ENCODE peak calls at places on chromosomes 4 and X, in seven cellular contexts. One of them, this sample, is unnamed.

GRCh38 chr4:35151816-35152572 is 1092.3 kb downstream of the ARAP2 start:
- DNase-seq in transverse colon: no peak
- DNase-seq in heart left ventricle: no peak
- DNase-seq in sigmoid colon: no peak
- DNase-seq in OCI-LY7: peak; percentile 3
- DNase-seq in GM12878: no peak
- DNase-seq in cardiac muscle cell: no peak
- DNase-seq in this sample: no peak

GRCh38 chr4:8940792-8941491 is 69.3 kb upstream of the HMX1 start:
- DNase-seq in OCI-LY7: no peak
- DNase-seq in transverse colon: no peak
- DNase-seq in heart left ventricle: no peak
- DNase-seq in GM12878: no peak
- DNase-seq in sigmoid colon: no peak
- DNase-seq in cardiac muscle cell: no peak
- DNase-seq in this sample: no peak

GRCh38 chr4:8039290-8039689 is 99.6 kb upstream of the AFAP1 start:
- DNase-seq in OCI-LY7: no peak
- DNase-seq in sigmoid colon: no peak
- DNase-seq in GM12878: no peak
- DNase-seq in cardiac muscle cell: no peak
- DNase-seq in heart left ventricle: no peak
- DNase-seq in transverse colon: peak; percentile 38
- DNase-seq in this sample: peak; percentile 49

GRCh38 chr4:59920414-59920813 is 1279.7 kb upstream of the ADGRL3 start:
- DNase-seq in GM12878: no peak
- DNase-seq in sigmoid colon: no peak
- DNase-seq in OCI-LY7: no peak
- DNase-seq in transverse colon: no peak
- DNase-seq in cardiac muscle cell: no peak
- DNase-seq in heart left ventricle: no peak
- DNase-seq in this sample: no peak

GRCh38 chr4:126583509-126583908 is 1049.2 kb upstream of the INTU start:
- DNase-seq in heart left ventricle: no peak
- DNase-seq in sigmoid colon: no peak
- DNase-seq in transverse colon: no peak
- DNase-seq in OCI-LY7: no peak
- DNase-seq in cardiac muscle cell: peak; percentile 21
- DNase-seq in GM12878: no peak
- DNase-seq in this sample: no peak

GRCh38 chrX:102714994-102715393 is 2.7 kb downstream of the GPRASP2 start:
- DNase-seq in transverse colon: no peak
- DNase-seq in GM12878: no peak
- DNase-seq in heart left ventricle: no peak
- DNase-seq in sigmoid colon: no peak
- DNase-seq in cardiac muscle cell: no peak
- DNase-seq in OCI-LY7: no peak
- DNase-seq in this sample: no peak

GRCh38 chr4:125719987-125720386 is 405.2 kb downstream of the FAT4 start:
- DNase-seq in sigmoid colon: no peak
- DNase-seq in heart left ventricle: no peak
- DNase-seq in cardiac muscle cell: no peak
- DNase-seq in GM12878: no peak
- DNase-seq in transverse colon: no peak
- DNase-seq in OCI-LY7: no peak
- DNase-seq in this sample: no peak

GRCh38 chrX:42020225-42020624 is 96.9 kb upstream of the CASK start:
- DNase-seq in transverse colon: no peak
- DNase-seq in sigmoid colon: no peak
- DNase-seq in OCI-LY7: no peak
- DNase-seq in GM12878: no peak
- DNase-seq in heart left ventricle: no peak
- DNase-seq in cardiac muscle cell: peak; percentile 2
- DNase-seq in this sample: no peak

GRCh38 chrX:19544693-19545305 is 29.5 kb upstream of the MAP3K15 start:
- DNase-seq in GM12878: no peak
- DNase-seq in transverse colon: peak; percentile 43
- DNase-seq in cardiac muscle cell: peak; percentile 70
- DNase-seq in sigmoid colon: no peak
- DNase-seq in OCI-LY7: peak; percentile 58
- DNase-seq in heart left ventricle: no peak
- DNase-seq in this sample: peak; percentile 73

GRCh38 chr4:121749225-121749624 is 15.7 kb downstream of the SMIM43 start:
- DNase-seq in OCI-LY7: no peak
- DNase-seq in cardiac muscle cell: no peak
- DNase-seq in sigmoid colon: no peak
- DNase-seq in transverse colon: no peak
- DNase-seq in GM12878: no peak
- DNase-seq in heart left ventricle: no peak
- DNase-seq in this sample: no peak

GRCh38 chr4:10055871-10056270 is 34.6 kb upstream of the SLC2A9 start:
- DNase-seq in OCI-LY7: no peak
- DNase-seq in transverse colon: no peak
- DNase-seq in cardiac muscle cell: peak; percentile 33
- DNase-seq in heart left ventricle: no peak
- DNase-seq in GM12878: no peak
- DNase-seq in sigmoid colon: no peak
- DNase-seq in this sample: no peak

GRCh38 chrX:13774696-13775095 is 40.1 kb downstream of the OFD1 start:
- DNase-seq in GM12878: no peak
- DNase-seq in heart left ventricle: no peak
- DNase-seq in cardiac muscle cell: no peak
- DNase-seq in transverse colon: no peak
- DNase-seq in OCI-LY7: no peak
- DNase-seq in sigmoid colon: no peak
- DNase-seq in this sample: no peak

GRCh38 chr4:182916483-182917181 is 554 bp downstream of the DCTD start:
- DNase-seq in cardiac muscle cell: peak; percentile 80
- DNase-seq in transverse colon: peak; percentile 72
- DNase-seq in OCI-LY7: peak; percentile 44
- DNase-seq in sigmoid colon: peak; percentile 84
- DNase-seq in heart left ventricle: peak; percentile 82
- DNase-seq in GM12878: no peak
- DNase-seq in this sample: peak; percentile 80

GRCh38 chrX:14920196-14920595 is 47.0 kb downstream of the MOSPD2 start:
- DNase-seq in GM12878: no peak
- DNase-seq in heart left ventricle: no peak
- DNase-seq in OCI-LY7: no peak
- DNase-seq in cardiac muscle cell: no peak
- DNase-seq in sigmoid colon: no peak
- DNase-seq in transverse colon: no peak
- DNase-seq in this sample: no peak

GRCh38 chrX:4622768-4623167 is 909.3 kb upstream of the PRKX start:
- DNase-seq in transverse colon: no peak
- DNase-seq in heart left ventricle: no peak
- DNase-seq in cardiac muscle cell: no peak
- DNase-seq in OCI-LY7: no peak
- DNase-seq in sigmoid colon: no peak
- DNase-seq in GM12878: no peak
- DNase-seq in this sample: no peak

GRCh38 chrX:31658360-31658759 is 586.5 kb upstream of the FTHL17 start:
- DNase-seq in transverse colon: no peak
- DNase-seq in sigmoid colon: no peak
- DNase-seq in GM12878: no peak
- DNase-seq in OCI-LY7: peak; percentile 31
- DNase-seq in cardiac muscle cell: peak; percentile 49
- DNase-seq in heart left ventricle: no peak
- DNase-seq in this sample: no peak

GRCh38 chr4:42560465-42560864 is 96.4 kb downstream of the ATP8A1 start:
- DNase-seq in transverse colon: no peak
- DNase-seq in cardiac muscle cell: no peak
- DNase-seq in GM12878: no peak
- DNase-seq in OCI-LY7: no peak
- DNase-seq in sigmoid colon: no peak
- DNase-seq in heart left ventricle: no peak
- DNase-seq in this sample: no peak

GRCh38 chr4:101400096-101400495 is 52.8 kb upstream of the PPP3CA start:
- DNase-seq in sigmoid colon: no peak
- DNase-seq in OCI-LY7: no peak
- DNase-seq in cardiac muscle cell: peak; percentile 24
- DNase-seq in GM12878: no peak
- DNase-seq in heart left ventricle: no peak
- DNase-seq in transverse colon: no peak
- DNase-seq in this sample: no peak

GRCh38 chrX:109773374-109773773 is 40.3 kb upstream of the ACSL4 start:
- DNase-seq in GM12878: no peak
- DNase-seq in heart left ventricle: no peak
- DNase-seq in transverse colon: no peak
- DNase-seq in cardiac muscle cell: no peak
- DNase-seq in OCI-LY7: no peak
- DNase-seq in sigmoid colon: no peak
- DNase-seq in this sample: no peak

GRCh38 chr4:152729466-152729865 is 49.7 kb upstream of the TMEM154 start:
- DNase-seq in GM12878: no peak
- DNase-seq in transverse colon: no peak
- DNase-seq in cardiac muscle cell: peak; percentile 70
- DNase-seq in heart left ventricle: no peak
- DNase-seq in sigmoid colon: no peak
- DNase-seq in OCI-LY7: no peak
- DNase-seq in this sample: no peak

GRCh38 chr4:46329118-46329976 is 60.6 kb downstream of the GABRA2 start:
- DNase-seq in GM12878: no peak
- DNase-seq in sigmoid colon: no peak
- DNase-seq in transverse colon: peak; percentile 14
- DNase-seq in cardiac muscle cell: peak; percentile 77
- DNase-seq in heart left ventricle: no peak
- DNase-seq in OCI-LY7: peak; percentile 13
- DNase-seq in this sample: peak; percentile 71

GRCh38 chrX:17007134-17007768 is 60.8 kb downstream of the REPS2 start:
- DNase-seq in heart left ventricle: no peak
- DNase-seq in sigmoid colon: no peak
- DNase-seq in transverse colon: no peak
- DNase-seq in GM12878: no peak
- DNase-seq in OCI-LY7: peak; percentile 47
- DNase-seq in cardiac muscle cell: peak; percentile 34
- DNase-seq in this sample: peak; percentile 38

GRCh38 chr4:127045872-127046271 is 586.9 kb upstream of the INTU start:
- DNase-seq in transverse colon: no peak
- DNase-seq in heart left ventricle: no peak
- DNase-seq in sigmoid colon: no peak
- DNase-seq in cardiac muscle cell: no peak
- DNase-seq in OCI-LY7: no peak
- DNase-seq in GM12878: no peak
- DNase-seq in this sample: no peak

GRCh38 chrX:45850197-45850774 is 649.6 kb upstream of the DIPK2B start:
- DNase-seq in transverse colon: no peak
- DNase-seq in cardiac muscle cell: no peak
- DNase-seq in OCI-LY7: no peak
- DNase-seq in heart left ventricle: no peak
- DNase-seq in sigmoid colon: no peak
- DNase-seq in GM12878: no peak
- DNase-seq in this sample: peak; percentile 21

GRCh38 chrX:124229374-124229773 is 103.1 kb upstream of the TEX13D start:
- DNase-seq in heart left ventricle: no peak
- DNase-seq in transverse colon: no peak
- DNase-seq in GM12878: no peak
- DNase-seq in sigmoid colon: no peak
- DNase-seq in cardiac muscle cell: no peak
- DNase-seq in OCI-LY7: no peak
- DNase-seq in this sample: no peak

GRCh38 chr4:158793021-158793420 is 24.2 kb downstream of the FNIP2 start:
- DNase-seq in OCI-LY7: no peak
- DNase-seq in transverse colon: no peak
- DNase-seq in GM12878: no peak
- DNase-seq in heart left ventricle: no peak
- DNase-seq in sigmoid colon: no peak
- DNase-seq in cardiac muscle cell: no peak
- DNase-seq in this sample: no peak

GRCh38 chr4:7199129-7199725 is 6.9 kb downstream of the SORCS2 start:
- DNase-seq in cardiac muscle cell: no peak
- DNase-seq in sigmoid colon: no peak
- DNase-seq in heart left ventricle: peak; percentile 60
- DNase-seq in GM12878: no peak
- DNase-seq in transverse colon: no peak
- DNase-seq in OCI-LY7: no peak
- DNase-seq in this sample: peak; percentile 54

DNA sequence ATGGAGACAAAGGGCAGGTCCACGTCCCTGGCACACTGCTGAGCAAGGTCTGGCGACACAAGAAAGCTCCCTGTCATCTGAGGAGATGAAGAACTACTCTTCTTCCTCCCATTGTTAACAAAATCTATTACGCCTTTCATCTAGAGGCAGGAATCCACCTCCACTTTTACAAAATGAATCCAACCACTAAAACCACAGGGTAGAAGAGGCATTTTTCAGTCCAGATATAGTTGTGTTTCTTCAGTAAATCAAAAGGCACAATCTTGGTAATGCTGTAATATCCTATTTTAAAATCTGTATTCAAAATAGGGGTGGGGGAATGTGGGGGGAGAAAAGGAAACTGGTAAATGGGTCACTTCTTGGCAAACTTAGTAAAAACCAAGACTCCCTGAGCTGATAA is 101.4 kb downstream of the CDS1 start:
- DNase-seq in GM12878: no peak
- DNase-seq in transverse colon: no peak
- DNase-seq in heart left ventricle: no peak
- DNase-seq in sigmoid colon: no peak
- DNase-seq in cardiac muscle cell: no peak
- DNase-seq in OCI-LY7: no peak
- DNase-seq in this sample: no peak
- H3K36me3 ChIP-seq in GM12878: no peaks in the 10 kb centered on the region
- H3K36me3 ChIP-seq in transverse colon: no peaks in the 10 kb centered on the region
- H3K36me3 ChIP-seq in heart left ventricle: peaks cover 99% of the 10 kb centered on the region
- H3K36me3 ChIP-seq in sigmoid colon: peaks cover 94% of the 10 kb centered on the region
- H3K36me3 ChIP-seq in cardiac muscle cell: peaks cover 22% of the 10 kb centered on the region
- H3K36me3 ChIP-seq in OCI-LY7: no peaks in the 10 kb centered on the region
- H3K36me3 ChIP-seq in this sample: no peaks in the 10 kb centered on the region

GRCh38 chrX:47523713-47524166 is 37.3 kb upstream of the ARAF start:
- DNase-seq in GM12878: no peak
- DNase-seq in cardiac muscle cell: no peak
- DNase-seq in transverse colon: no peak
- DNase-seq in sigmoid colon: peak; percentile 58
- DNase-seq in heart left ventricle: peak; percentile 49
- DNase-seq in OCI-LY7: no peak
- DNase-seq in this sample: no peak
- TF ChIP-seq CTCF in GM12878: no peak
- TF ChIP-seq CTCF in cardiac muscle cell: no peak
- TF ChIP-seq CTCF in transverse colon: no peak
- TF ChIP-seq CTCF in sigmoid colon: no peak
- TF ChIP-seq CTCF in heart left ventricle: no peak
- TF ChIP-seq CTCF in OCI-LY7: peak; percentile 10
- TF ChIP-seq CTCF in this sample: no peak

GRCh38 chr4:77021614-77022089 is 54.1 kb downstream of the CCNI start:
- DNase-seq in cardiac muscle cell: peak; percentile 95
- DNase-seq in GM12878: no peak
- DNase-seq in sigmoid colon: no peak
- DNase-seq in heart left ventricle: no peak
- DNase-seq in OCI-LY7: no peak
- DNase-seq in transverse colon: no peak
- DNase-seq in this sample: no peak
- H3K36me3 ChIP-seq in cardiac muscle cell: peaks cover 10% of the 10 kb centered on the region
- H3K36me3 ChIP-seq in GM12878: peaks cover 51% of the 10 kb centered on the region
- H3K36me3 ChIP-seq in sigmoid colon: peaks cover 59% of the 10 kb centered on the region
- H3K36me3 ChIP-seq in heart left ventricle: peaks cover 96% of the 10 kb centered on the region
- H3K36me3 ChIP-seq in OCI-LY7: peaks cover 23% of the 10 kb centered on the region
- H3K36me3 ChIP-seq in transverse colon: no peaks in the 10 kb centered on the region
- H3K36me3 ChIP-seq in this sample: no peaks in the 10 kb centered on the region

DNA sequence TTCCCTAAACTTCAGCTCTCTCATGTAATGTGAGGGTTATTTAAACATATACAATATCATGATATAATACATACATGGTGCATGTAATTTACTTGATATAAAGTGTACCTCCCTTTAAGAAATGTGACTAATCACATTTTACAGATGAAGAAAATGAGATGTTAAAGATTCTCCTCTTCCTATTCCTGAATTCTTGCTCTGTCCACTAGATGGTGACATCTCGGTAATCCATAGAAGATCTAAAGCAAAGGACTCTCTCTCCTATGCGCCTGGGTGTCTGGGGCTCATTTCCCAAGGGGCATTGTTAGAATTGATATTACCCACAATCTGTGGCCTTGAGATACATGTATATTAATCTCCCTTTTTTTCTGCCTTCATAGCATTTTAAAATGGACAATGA is 804.9 kb downstream of the RAB28 start:
- DNase-seq in OCI-LY7: peak; percentile 2
- DNase-seq in sigmoid colon: no peak
- DNase-seq in GM12878: no peak
- DNase-seq in transverse colon: no peak
- DNase-seq in heart left ventricle: no peak
- DNase-seq in cardiac muscle cell: peak; percentile 2
- DNase-seq in this sample: no peak
- TF ChIP-seq CTCF in OCI-LY7: peak; percentile 65
- TF ChIP-seq CTCF in sigmoid colon: no peak
- TF ChIP-seq CTCF in GM12878: peak; percentile 22
- TF ChIP-seq CTCF in transverse colon: no peak
- TF ChIP-seq CTCF in heart left ventricle: no peak
- TF ChIP-seq CTCF in cardiac muscle cell: peak; percentile 28
- TF ChIP-seq CTCF in this sample: no peak

This sample was measured in mucosa of descending colon.